ENCODE peak calls at places on chromosomes 12 and 14, in four cellular contexts. B, Q, K and W are unnamed samples.
A peak's percentile ranks its signal among the peaks of the same experiment; 100 is the strongest.

GRCh38 chr14:70281938-70282337 is 77.5 kb downstream of the COX16 start:
- DNase-seq in B (no peak), Q (no peak), K (no peak), W (no peak)

GRCh38 chr12:15116073-15116472 is 105.1 kb downstream of the RERG start:
- DNase-seq in B (no peak), Q (no peak), K (no peak), W (no peak)

GRCh38 chr12:124767075-124767821 is 96.4 kb downstream of the SCARB1 start:
- DNase-seq in B (peak; percentile 81), Q (peak; percentile 86), K (peak; percentile 50), W (peak; percentile 72)

GRCh38 chr14:92945959-92946846 is 23.3 kb downstream of the CHGA start:
- DNase-seq in B (no peak), Q (no peak), K (peak; percentile 63), W (no peak)

GRCh38 chr12:26406391-26406790 is 211.0 kb downstream of the SSPN start:
- DNase-seq in B (no peak), Q (no peak), K (no peak), W (no peak)

GRCh38 chr12:81205394-81205793 is 127.5 kb downstream of the ACSS3 start:
- DNase-seq in B (no peak), Q (no peak), K (no peak), W (no peak)

GRCh38 chr12:1811281-1811947 is 9.0 kb upstream of the LRTM2 start:
- DNase-seq in B (peak; percentile 30), Q (no peak), K (no peak), W (no peak)

GRCh38 chr14:61720302-61720677 is 25.0 kb downstream of the HIF1A start:
- DNase-seq in B (no peak), Q (no peak), K (no peak), W (no peak)

GRCh38 chr12:103960567-103961227 is 5.0 kb upstream of the TDG start:
- DNase-seq in B (no peak), Q (no peak), K (no peak), W (peak; percentile 14)

GRCh38 chr12:52215587-52216031 is 17.4 kb upstream of the KRT7 start:
- DNase-seq in B (no peak), Q (no peak), K (peak; percentile 49), W (peak; percentile 72)

GRCh38 chr14:20001863-20002262 is at the start of gene OR4Q2:
- DNase-seq in B (no peak), Q (no peak), K (no peak), W (no peak)

GRCh38 chr12:57089259-57090245 is 638 bp downstream of the NAB2 start:
- DNase-seq in B (peak; percentile 36), Q (peak; percentile 84), K (peak; percentile 58), W (peak; percentile 49)

GRCh38 chr12:68794653-68795253 is 13.2 kb upstream of the MDM2 start:
- DNase-seq in B (no peak), Q (peak; percentile 42), K (peak; percentile 76), W (no peak)

GRCh38 chr12:20483776-20484175 is 115.4 kb downstream of the PDE3A start:
- DNase-seq in B (no peak), Q (peak; percentile 53), K (peak; percentile 68), W (no peak)